ENCODE peak calls at places on chromosomes 3 and 15, in four cellular contexts. P is transverse colon, V is dorsolateral prefrontal cortex, I is Peyer's patch. M is an unnamed sample. For H3K27me3, the result is how much of the 10 kb centered on the place peaks cover.

GRCh38 chr15:44137750-44138149 is 57.3 kb downstream of the FRMD5 start:
- DNase-seq in P (peak), V (no peak), I (no peak), M (no peak)

GRCh38 chr3:150078983-150079739 is 108.5 kb upstream of the PFN2 start:
- DNase-seq in P (no peak), V (no peak), I (no peak), M (peak)

GRCh38 chr15:55791576-55792400 is 48.8 kb upstream of the PRTG start:
- DNase-seq in P (no peak), V (no peak), I (no peak), M (no peak)

GRCh38 chr3:147394168-147394941 is 12.0 kb downstream of the ZIC4 start:
- DNase-seq in P (no peak), V (no peak), I (no peak), M (no peak)

GRCh38 chr3:156175570-156175969 is 55.2 kb downstream of the KCNAB1 start:
- DNase-seq in P (no peak), V (no peak), I (no peak), M (no peak)

GRCh38 chr15:48336940-48337339 is 5.7 kb downstream of the DUT start:
- DNase-seq in P (no peak), V (no peak), I (no peak), M (no peak)

GRCh38 chr3:35639251-35640185 is at the start of gene ARPP21:
- DNase-seq in P (no peak), V (peak), I (peak), M (peak)

GRCh38 chr3:65284971-65285370 is 597.2 kb upstream of the ADAMTS9 start:
- DNase-seq in P (no peak), V (no peak), I (no peak), M (no peak)

GRCh38 chr3:32319607-32320006 is 72.0 kb upstream of the CMTM7 start:
- DNase-seq in P (no peak), V (no peak), I (no peak), M (no peak)

GRCh38 chr15:71786673-71787072 is 23.7 kb upstream of the NR2E3 start:
- DNase-seq in P (no peak), V (no peak), I (no peak), M (no peak)

GRCh38 chr3:16374047-16375019 is 109.3 kb downstream of the OXNAD1 start:
- DNase-seq in P (no peak), V (no peak), I (no peak), M (peak)

GRCh38 chr3:189954733-189955665 is 165.7 kb downstream of the P3H2 start:
- DNase-seq in P (no peak), V (no peak), I (no peak), M (no peak)

GRCh38 chr3:145857956-145858355 is 303.0 kb downstream of the PLOD2 start:
- DNase-seq in P (no peak), V (no peak), I (no peak), M (no peak)

GRCh38 chr15:79644091-79644490 is 212.0 kb downstream of the MINAR1 start:
- DNase-seq in P (no peak), V (no peak), I (no peak), M (no peak)

GRCh38 chr3:100865442-100865841 is 127.8 kb downstream of the ABI3BP start:
- DNase-seq in P (no peak), V (no peak), I (no peak), M (peak)

GRCh38 chr3:194860725-194861124 is 175.0 kb downstream of the FAM43A start:
- DNase-seq in P (no peak), V (no peak), I (no peak), M (no peak)

GRCh38 chr3:111714305-111714704 is 119.2 kb upstream of the ZBED2 start:
- DNase-seq in P (no peak), V (no peak), I (no peak), M (no peak)

GRCh38 chr15:41043276-41043675 is 72.8 kb downstream of the INO80 start:
- DNase-seq in P (no peak), V (no peak), I (no peak), M (no peak)

GRCh38 chr3:143241556-143241955 is 122.0 kb downstream of the CHST2 start:
- DNase-seq in P (no peak), V (no peak), I (no peak), M (no peak)

GRCh38 chr3:152899306-152899705 is 64.4 kb downstream of the P2RY1 start:
- DNase-seq in P (no peak), V (no peak), I (no peak), M (no peak)

GRCh38 chr15:90006217-90007088 is 5.3 kb downstream of the ZNF710 start:
- DNase-seq in P (no peak), V (no peak), I (no peak), M (no peak)

GRCh38 chr3:50157821-50158556 is 2.9 kb downstream of the SEMA3F start:
- DNase-seq in P (no peak), V (no peak), I (no peak), M (peak)

GRCh38 chr3:194573680-194574437 is 59.4 kb downstream of the TMEM44 start:
- DNase-seq in P (peak), V (no peak), I (no peak), M (peak)

GRCh38 chr3:149955449-149955848 is 15.2 kb downstream of the PFN2 start:
- DNase-seq in P (no peak), V (no peak), I (no peak), M (no peak)

GRCh38 chr15:40471778-40472130 is 970 bp downstream of the CHST14 start:
- DNase-seq in P (peak), V (no peak), I (no peak), M (peak)

GRCh38 chr3:185460719-185461350 is 38.0 kb downstream of the TMEM41A start:
- DNase-seq in P (no peak), V (no peak), I (no peak), M (no peak)

GRCh38 chr3:17233398-17233800 is 348.6 kb downstream of the PLCL2 start:
- DNase-seq in P (no peak), V (no peak), I (no peak), M (no peak)

GRCh38 chr3:123728991-123729390 is 144.1 kb upstream of the HACD2 start:
- DNase-seq in P (no peak), V (no peak), I (no peak), M (no peak)

GRCh38 chr3:30354972-30355371 is 251.4 kb upstream of the TGFBR2 start:
- DNase-seq in P (no peak), V (no peak), I (no peak), M (no peak)

GRCh38 chr15:40303576-40303975 is 4.2 kb downstream of the PLCB2 start:
- DNase-seq in P (no peak), V (no peak), I (no peak), M (no peak)

GRCh38 chr15:34754674-34755418 is at the start of gene GJD2:
- DNase-seq in P (no peak), V (no peak), I (no peak), M (peak)

GRCh38 chr3:179297971-179298725 is 24.7 kb upstream of the ZNF639 start:
- DNase-seq in P (no peak), V (no peak), I (no peak), M (no peak)

GRCh38 chr3:5187920-5188418 is 462 bp downstream of the EDEM1 start:
- DNase-seq in P (peak), V (no peak), I (no peak), M (peak)

GRCh38 chr3:58323795-58324674 is 8.7 kb upstream of the PXK start:
- DNase-seq in P (no peak), V (no peak), I (no peak), M (no peak)

GRCh38 chr15:100602822-100603393 is 519 bp downstream of the ASB7 start:
- DNase-seq in P (peak), V (no peak), I (no peak), M (peak)

GRCh38 chr15:100602064-100602821 is at the start of the genes ASB7 and LINS1:
- DNase-seq in P (peak), V (peak), I (peak), M (peak)

GRCh38 chr15:100601628-100602063 is 338 bp downstream of the LINS1 start:
- DNase-seq in P (no peak), V (no peak), I (no peak), M (no peak)

GRCh38 chr15:100598655-100599054 is 3.3 kb downstream of the LINS1 start:
- DNase-seq in P (no peak), V (no peak), I (no peak), M (peak)

GRCh38 chr15:100601158-100601557 is 826 bp downstream of the LINS1 start:
- DNase-seq in P (no peak), V (no peak), I (no peak), M (peak)
- H3K27ac ChIP-seq in P (no peak), V (no peak), I (peak), M (no peak)

GRCh38 chr3:13124631-13125030 is 51.4 kb upstream of the IQSEC1 start:
- DNase-seq in P (no peak), V (no peak), I (peak), M (no peak)

GRCh38 chr3:13122101-13123055 is 49.1 kb upstream of the IQSEC1 start:
- DNase-seq in P (no peak), V (no peak), I (peak), M (peak)

GRCh38 chr3:13123765-13124164 is 50.5 kb upstream of the IQSEC1 start:
- DNase-seq in P (no peak), V (no peak), I (peak), M (no peak)

GRCh38 chr3:13121553-13122001 is 48.3 kb upstream of the IQSEC1 start:
- DNase-seq in P (no peak), V (no peak), I (peak), M (no peak)

GRCh38 chr3:13123266-13123665 is 50.0 kb upstream of the IQSEC1 start:
- DNase-seq in P (no peak), V (no peak), I (peak), M (no peak)
- H3K27me3 ChIP-seq in P (under half), V (under half), I (under half), M (under half)

GRCh38 chr3:114035146-114035545 is 21.2 kb downstream of the CCDC191 start:
- DNase-seq in P (no peak), V (no peak), I (no peak), M (no peak)
- H3K27ac ChIP-seq in P (no peak), V (no peak), I (no peak), M (no peak)

DNA sequence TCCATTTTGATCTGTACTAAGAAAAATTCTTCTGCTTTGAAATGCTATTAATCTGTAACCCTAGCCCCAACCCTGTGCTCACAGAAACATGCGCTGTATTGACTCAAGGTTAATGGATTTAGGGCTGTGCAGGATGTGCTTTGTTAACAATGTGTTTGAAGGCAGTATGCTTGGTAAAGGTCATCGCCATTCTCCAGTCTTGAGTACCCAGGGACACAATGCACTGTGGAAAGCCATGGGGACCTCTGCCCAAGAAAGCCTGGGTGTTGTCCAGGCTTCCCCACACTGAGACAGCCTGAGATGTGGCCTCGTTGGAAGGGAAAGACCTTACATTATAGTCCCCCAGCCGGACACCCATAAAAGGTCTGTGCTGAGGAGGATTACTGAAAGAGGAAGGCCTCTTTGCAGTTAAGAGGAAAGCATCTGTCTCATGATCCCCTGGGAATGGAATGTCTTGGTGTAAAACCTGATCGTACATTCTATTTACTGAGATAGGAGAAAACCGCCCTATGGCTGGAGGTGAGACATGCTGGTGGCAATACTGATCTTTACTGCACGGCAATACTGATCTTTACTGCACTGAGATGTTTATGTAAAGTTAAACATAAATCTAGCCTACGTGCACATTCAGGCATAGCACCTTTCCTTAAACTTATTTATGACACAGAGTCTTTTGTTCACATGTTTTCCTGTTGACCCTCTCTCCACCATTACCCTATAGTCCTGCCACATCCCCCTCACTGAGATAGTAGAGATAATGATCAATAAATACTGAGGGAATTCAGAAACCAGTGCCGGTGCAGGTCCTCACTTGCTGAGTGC is 6.3 kb downstream of the PIGZ start:
- DNase-seq in P (no peak), V (no peak), I (no peak), M (no peak)
- H3K27me3 ChIP-seq in P (under half), V (under half), I (under half), M (under half)